ENCODE peak calls at places on chromosomes 7 and 10, in ten cellular contexts. F, M, E, K, Q, T, R, H, Y and G are unnamed samples.

GRCh38 chr10:100319736-100320135 is 10.3 kb downstream of the PKD2L1 start:
- DNase-seq in F (no peak), M (no peak), E (no peak), K (no peak), Q (no peak), T (no peak), R (no peak), H (no peak), Y (no peak), G (no peak)

GRCh38 chr10:74671716-74672115 is 154.7 kb upstream of the KAT6B start:
- DNase-seq in F (no peak), M (no peak), E (no peak), K (no peak), Q (no peak), T (no peak), R (no peak), H (no peak), Y (no peak), G (no peak)

GRCh38 chr10:79243211-79244067 is 103.8 kb upstream of the PPIF start:
- DNase-seq in F (no peak), M (peak; percentile 86), E (no peak), K (no peak), Q (peak; percentile 81), T (peak; percentile 67), R (peak; percentile 59), H (peak; percentile 91), Y (no peak), G (no peak)

GRCh38 chr7:132752431-132752830 is 176.2 kb upstream of the PLXNA4 start:
- DNase-seq in F (no peak), M (no peak), E (no peak), K (no peak), Q (no peak), T (no peak), R (no peak), H (no peak), Y (no peak), G (no peak)

GRCh38 chr7:48781783-48782182 is 142.6 kb upstream of the CDC14C start:
- DNase-seq in F (no peak), M (no peak), E (no peak), K (peak; percentile 3), Q (no peak), T (no peak), R (no peak), H (no peak), Y (no peak), G (no peak)

GRCh38 chr10:125017547-125018298 is 75.8 kb downstream of the ZRANB1 start:
- DNase-seq in F (no peak), M (peak; percentile 79), E (no peak), K (no peak), Q (no peak), T (peak; percentile 55), R (no peak), H (peak; percentile 30), Y (no peak), G (no peak)

GRCh38 chr10:8183241-8183704 is 128.8 kb downstream of the GATA3 start:
- DNase-seq in F (no peak), M (no peak), E (no peak), K (peak; percentile 17), Q (no peak), T (no peak), R (no peak), H (no peak), Y (no peak), G (no peak)

GRCh38 chr10:129778571-129778970 is 185.5 kb downstream of the EBF3 start:
- DNase-seq in F (no peak), M (peak; percentile 39), E (no peak), K (no peak), Q (no peak), T (no peak), R (no peak), H (no peak), Y (no peak), G (peak; percentile 34)

GRCh38 chr7:131007439-131008330 is 273.7 kb upstream of the KLF14 start:
- DNase-seq in F (peak; percentile 80), M (peak; percentile 73), E (no peak), K (peak; percentile 81), Q (peak; percentile 48), T (peak; percentile 64), R (peak; percentile 67), H (peak; percentile 74), Y (peak; percentile 67), G (peak; percentile 73)

GRCh38 chr7:131010714-131011436 is 276.9 kb upstream of the KLF14 start:
- DNase-seq in F (peak; percentile 84), M (no peak), E (no peak), K (peak; percentile 90), Q (no peak), T (no peak), R (no peak), H (no peak), Y (no peak), G (no peak)

GRCh38 chr7:131011437-131011752 is 277.4 kb upstream of the KLF14 start:
- DNase-seq in F (no peak), M (peak; percentile 77), E (no peak), K (no peak), Q (no peak), T (peak; percentile 63), R (no peak), H (no peak), Y (no peak), G (peak; percentile 66)

GRCh38 chr7:131010029-131010705 is 276.2 kb upstream of the KLF14 start:
- DNase-seq in F (no peak), M (no peak), E (no peak), K (no peak), Q (no peak), T (peak; percentile 58), R (no peak), H (no peak), Y (no peak), G (peak; percentile 68)

DNA sequence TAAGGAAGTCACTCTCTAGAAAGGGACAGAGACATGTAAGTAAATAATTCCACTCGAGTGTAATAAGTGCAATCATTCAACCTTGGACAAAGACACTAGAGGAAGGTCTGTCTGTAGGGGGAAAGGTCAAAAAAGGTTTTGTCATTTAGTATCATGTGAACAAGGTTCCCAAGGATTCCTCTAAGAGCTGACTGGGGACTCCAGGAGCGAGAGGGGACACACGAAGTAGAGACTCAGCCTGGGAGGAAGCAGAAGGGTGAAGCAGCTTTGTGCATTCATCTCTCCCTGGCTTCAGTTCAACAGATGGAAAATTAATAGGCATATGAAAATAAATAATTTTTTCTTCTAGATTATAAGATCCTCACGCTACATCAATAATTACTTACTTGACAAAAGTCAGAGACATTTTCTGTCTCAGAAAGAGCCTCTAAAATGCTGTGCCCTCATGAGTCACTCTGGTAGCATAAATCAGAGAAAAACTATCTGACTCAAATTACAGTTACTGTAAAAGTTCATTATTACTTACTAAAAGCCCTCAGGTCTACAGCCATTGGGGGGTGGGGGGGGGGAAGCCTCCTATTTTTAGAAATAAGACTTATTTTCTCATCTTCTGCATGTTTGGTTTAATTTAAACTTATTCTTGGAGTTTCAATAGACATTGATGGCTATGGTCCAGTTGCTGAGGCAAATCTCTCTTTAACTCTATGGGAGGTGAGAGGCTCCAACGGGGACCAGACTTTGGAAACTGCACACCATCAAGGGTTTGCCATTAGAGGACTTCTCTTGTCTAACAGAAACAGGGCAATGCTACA is 275.0 kb upstream of the KLF14 start:
- DNase-seq in F (peak; percentile 57), M (no peak), E (no peak), K (peak; percentile 64), Q (no peak), T (no peak), R (no peak), H (no peak), Y (no peak), G (no peak)
- H3K4me3 ChIP-seq in F (no peak overlapping the region), M (no peak overlapping the region), E (no peak overlapping the region), K (no peak overlapping the region), Q (no peak overlapping the region), T (no peak overlapping the region), R (no peak overlapping the region), H (no peak overlapping the region), Y (no peak overlapping the region), G (no peak overlapping the region)

DNA sequence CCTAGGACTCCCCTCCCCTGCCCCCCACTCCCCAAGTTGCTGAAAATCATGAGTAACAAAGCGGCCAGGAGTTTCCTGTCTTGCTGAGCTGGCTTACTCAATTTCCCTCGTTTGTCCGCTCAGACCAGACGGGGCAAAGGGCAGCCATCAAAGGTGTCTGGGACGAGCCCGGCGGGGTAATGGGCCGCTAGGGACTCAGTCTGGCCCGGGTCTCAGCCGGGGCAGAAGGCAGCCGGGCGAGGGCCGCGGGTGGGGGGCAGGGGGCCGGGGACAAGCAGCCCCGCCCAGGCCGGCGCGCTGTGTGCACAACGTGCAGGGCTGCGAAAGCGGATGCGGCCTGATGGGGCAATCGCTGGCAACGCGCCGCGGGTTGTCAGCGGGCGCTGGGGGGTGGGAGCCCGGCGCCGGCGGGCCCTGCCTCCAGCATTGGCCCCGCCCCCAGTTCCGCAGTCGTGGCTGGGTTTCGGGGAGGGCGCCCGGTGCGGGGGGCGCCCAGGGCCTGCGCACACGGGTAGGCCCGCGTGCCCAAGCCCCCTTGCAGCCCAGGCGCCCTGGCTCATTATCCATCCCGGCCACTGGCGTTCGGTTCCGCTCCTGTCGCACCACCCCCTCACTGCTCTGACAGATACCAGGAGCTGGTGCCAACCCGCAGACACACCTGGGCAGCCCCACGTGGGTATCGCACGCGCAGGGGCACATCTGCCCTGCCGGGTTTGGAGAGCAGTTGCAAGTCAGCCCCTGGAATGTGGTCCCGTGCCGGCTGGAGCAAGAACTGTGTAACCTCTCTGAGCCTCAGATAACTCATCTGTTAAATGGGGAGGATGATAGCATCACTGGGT is 35.1 kb downstream of the DNAJB12 start:
- DNase-seq in F (peak; percentile 94), M (peak; percentile 98), E (peak; percentile 66), K (peak; percentile 94), Q (peak; percentile 95), T (peak; percentile 97), R (peak; percentile 90), H (peak; percentile 85), Y (peak; percentile 89), G (peak; percentile 96)
- TF ChIP-seq CTCF in F (no peak), M (no peak), E (peak; percentile 24), K (no peak), Q (peak; percentile 12), T (no peak), R (no peak), H (no peak), Y (no peak), G (no peak)

DNA sequence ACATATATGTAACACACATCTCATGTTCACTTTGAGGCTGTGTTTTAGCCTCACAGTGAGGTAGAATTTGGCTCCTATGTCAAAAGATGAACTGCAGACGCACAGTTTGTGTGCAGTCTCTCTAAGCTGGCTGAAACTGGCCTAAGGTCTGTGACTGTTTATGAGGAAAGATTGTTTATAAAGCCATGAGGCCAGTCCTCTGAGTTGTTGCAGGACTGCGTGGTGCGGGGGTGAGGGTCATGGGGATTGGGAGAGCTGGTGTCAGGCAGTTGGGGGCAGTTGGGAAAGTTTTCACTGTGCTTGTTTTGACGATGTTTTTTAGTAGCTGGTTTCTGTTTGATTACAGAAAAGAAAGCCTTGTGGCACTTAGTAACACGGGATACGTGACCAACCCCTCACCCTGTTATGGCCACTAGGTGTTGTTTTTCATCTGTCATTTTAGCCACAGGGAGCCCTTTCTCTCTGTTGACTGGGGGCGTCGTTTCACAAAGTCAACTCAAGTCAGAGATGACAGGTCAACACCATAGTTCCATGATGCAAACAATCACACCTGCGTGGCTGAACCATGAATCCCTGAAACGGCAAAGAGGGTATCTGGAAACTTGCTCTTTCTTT is 310.9 kb downstream of the CCDC3 start:
- DNase-seq in F (peak; percentile 41), M (peak; percentile 76), E (no peak), K (no peak), Q (no peak), T (no peak), R (no peak), H (no peak), Y (no peak), G (no peak)
- H3K4me3 ChIP-seq in F (no peak overlapping the region), M (no peak overlapping the region), E (no peak overlapping the region), K (no peak overlapping the region), Q (no peak overlapping the region), T (no peak overlapping the region), R (no peak overlapping the region), H (no peak overlapping the region), Y (no peak overlapping the region), G (no peak overlapping the region)

GRCh38 chr10:62856021-62856420 is 39.9 kb upstream of the EGR2 start:
- DNase-seq in F (no peak), M (no peak), E (no peak), K (no peak), Q (no peak), T (no peak), R (no peak), H (no peak), Y (no peak), G (no peak)
- TF ChIP-seq CTCF in F (no peak), M (no peak), E (no peak), K (no peak), Q (no peak), T (no peak), R (no peak), H (no peak), Y (no peak), G (no peak)